ENCODE peak calls at places on chromosomes 2 and 18, in five cellular contexts. X is glutamatergic neuron; Q is stimulated activated CD4-positive, alpha-beta T cell treated with anti-CD3 and anti-CD28 coated beads, TNF-alpha, amount 100 ng/mL, for 24 hours; W is psoas muscle; V is mammary epithelial cell. F is an unnamed sample.

GRCh38 chr2:176579608-176580007 is 310.4 kb downstream of the MTX2 start:
- DNase-seq in X (no peak), Q (no peak), W (no peak), V (no peak), F (no peak)

GRCh38 chr2:142545036-142545435 is 332.4 kb upstream of the KYNU start:
- DNase-seq in X (no peak), Q (no peak), W (no peak), V (no peak), F (no peak)

GRCh38 chr2:209476367-209477191 is 52.7 kb downstream of the MAP2 start:
- DNase-seq in X (no peak), Q (no peak), W (no peak), V (no peak), F (no peak)

GRCh38 chr2:128289439-128289838 is 29.2 kb downstream of the HS6ST1 start:
- DNase-seq in X (peak; percentile 78), Q (no peak), W (peak; percentile 46), V (no peak), F (peak; percentile 55)

GRCh38 chr2:238841542-238842181 is 6.2 kb upstream of the TWIST2 start:
- DNase-seq in X (no peak), Q (no peak), W (no peak), V (peak; percentile 23), F (no peak)

GRCh38 chr18:33959609-33960008 is 265.1 kb downstream of the NOL4 start:
- DNase-seq in X (no peak), Q (no peak), W (no peak), V (no peak), F (no peak)

GRCh38 chr2:102698369-102699111 is 63.3 kb upstream of the TMEM182 start:
- DNase-seq in X (no peak), Q (no peak), W (no peak), V (peak; percentile 81), F (no peak)

GRCh38 chr18:10051877-10052631 is 138.2 kb downstream of the VAPA start:
- DNase-seq in X (no peak), Q (no peak), W (peak; percentile 72), V (peak; percentile 39), F (no peak)

GRCh38 chr2:174340400-174341300 is 5.9 kb downstream of the SP9 start:
- DNase-seq in X (peak; percentile 67), Q (no peak), W (no peak), V (no peak), F (no peak)

GRCh38 chr2:237322564-237322963 is 91.4 kb downstream of the COL6A3 start:
- DNase-seq in X (no peak), Q (no peak), W (peak; percentile 60), V (no peak), F (no peak)

GRCh38 chr2:102505290-102505689 is 32.3 kb downstream of the SLC9A4 start:
- DNase-seq in X (no peak), Q (no peak), W (no peak), V (peak; percentile 47), F (no peak)